ENCODE peak calls at places on chromosome X, in seven cellular contexts. Z is cardiac muscle cell, M is mesothelial cell of epicardium, P is upper lobe of left lung, J is nephron progenitor cell, L is IMR-90, N is suprapubic skin. F is an unnamed sample.

GRCh38 chrX:118761950-118762725 is 34.7 kb downstream of the IL13RA1 start:
- DNase-seq in J (no peak), P (no peak), Z (peak), L (no peak), N (no peak), M (no peak), F (no peak)

GRCh38 chrX:129908636-129909035 is 2.7 kb downstream of the UTP14A start:
- DNase-seq in P (no peak), J (no peak), N (no peak), L (no peak), Z (no peak), M (no peak), F (no peak)

GRCh38 chrX:48702032-48702431 is 5.5 kb downstream of the SUV39H1 start:
- DNase-seq in J (no peak), N (no peak), L (no peak), M (no peak), P (no peak), Z (no peak), F (no peak)

GRCh38 chrX:115233497-115234219 is at the start of gene LRCH2:
- DNase-seq in N (no peak), M (peak), Z (peak), P (peak), J (peak), L (peak), F (peak)

GRCh38 chrX:6095469-6095868 is 133.2 kb downstream of the NLGN4X start:
- DNase-seq in Z (no peak), M (no peak), P (no peak), N (no peak), L (no peak), J (no peak), F (no peak)

GRCh38 chrX:71475906-71476305 is 57.0 kb upstream of the OGT start:
- DNase-seq in M (no peak), Z (peak), J (no peak), N (no peak), P (no peak), L (no peak), F (no peak)

GRCh38 chrX:117707948-117708743 is 408.5 kb downstream of the KLHL13 start:
- DNase-seq in J (no peak), Z (no peak), L (no peak), N (no peak), P (no peak), M (no peak), F (no peak)

GRCh38 chrX:68995386-68995779 is 166.6 kb downstream of the EFNB1 start:
- DNase-seq in L (no peak), P (no peak), M (no peak), J (no peak), N (no peak), Z (no peak), F (no peak)

GRCh38 chrX:109840585-109840984 is 107.5 kb upstream of the ACSL4 start:
- DNase-seq in N (no peak), L (peak), P (no peak), Z (peak), J (no peak), M (no peak), F (peak)

GRCh38 chrX:100447563-100448397 is 37.7 kb upstream of the PCDH19 start:
- DNase-seq in L (peak), J (peak), N (no peak), M (no peak), Z (peak), P (no peak), F (peak)

GRCh38 chrX:44314259-44314734 is 29.2 kb downstream of the EFHC2 start:
- DNase-seq in J (no peak), Z (peak), M (no peak), L (peak), P (no peak), N (no peak), F (peak)

GRCh38 chrX:145751943-145752342 is 65.7 kb upstream of the SLITRK2 start:
- DNase-seq in N (no peak), L (no peak), Z (no peak), P (no peak), J (no peak), M (no peak), F (peak)

GRCh38 chrX:47864785-47865184 is 28.1 kb downstream of the ZNF81 start:
- DNase-seq in N (no peak), L (no peak), Z (peak), P (no peak), J (no peak), M (no peak), F (peak)

GRCh38 chrX:119067023-119067739 is 5.6 kb upstream of the CT47C1 start:
- DNase-seq in L (peak), Z (peak), P (no peak), M (no peak), J (peak), N (no peak), F (peak)

GRCh38 chrX:151902813-151903591 is 9.7 kb upstream of the MAGEA4 start:
- DNase-seq in L (peak), M (no peak), N (no peak), J (no peak), P (no peak), Z (peak), F (peak)

GRCh38 chrX:19824603-19825002 is 62.8 kb downstream of the SH3KBP1 start:
- DNase-seq in M (no peak), N (no peak), Z (no peak), J (no peak), P (no peak), L (peak), F (no peak)

GRCh38 chrX:152637649-152638442 is at the start of gene GABRQ:
- DNase-seq in M (peak), J (peak), P (peak), N (no peak), L (no peak), Z (peak), F (peak)

GRCh38 chrX:71976753-71977152 is 66.1 kb downstream of the NHSL2 start:
- DNase-seq in Z (peak), P (no peak), L (no peak), J (no peak), M (no peak), N (no peak), F (peak)

GRCh38 chrX:45184211-45184610 is 16.5 kb downstream of the DIPK2B start:
- DNase-seq in N (no peak), J (no peak), M (no peak), L (no peak), P (no peak), Z (no peak), F (no peak)

GRCh38 chrX:11530621-11531020 is 135.1 kb downstream of the ARHGAP6 start:
- DNase-seq in L (peak), P (no peak), Z (no peak), J (no peak), M (no peak), N (no peak), F (peak)

GRCh38 chrX:13373807-13374187 is 53.9 kb upstream of the ATXN3L start:
- DNase-seq in L (peak), M (no peak), Z (peak), N (no peak), J (no peak), P (no peak), F (peak)

GRCh38 chrX:56233682-56234081 is 1.5 kb downstream of the KLF8 start:
- DNase-seq in M (no peak), P (peak), Z (peak), N (peak), J (peak), L (no peak), F (peak)

GRCh38 chrX:107684956-107685385 is 56.7 kb downstream of the PRPS1 start:
- DNase-seq in Z (peak), M (no peak), N (peak), J (no peak), L (no peak), P (no peak), F (peak)

GRCh38 chrX:19839770-19840254 is 47.6 kb downstream of the SH3KBP1 start:
- DNase-seq in M (no peak), L (no peak), N (no peak), J (no peak), Z (no peak), P (no peak), F (no peak)

GRCh38 chrX:154120567-154120966 is 23.1 kb upstream of the MECP2 start:
- DNase-seq in J (no peak), L (no peak), P (no peak), M (no peak), Z (no peak), N (no peak), F (no peak)

GRCh38 chrX:154121961-154122360 is 22.1 kb upstream of the OPN1LW start:
- DNase-seq in J (no peak), L (no peak), M (no peak), N (no peak), P (no peak), Z (no peak), F (no peak)

GRCh38 chrX:154117566-154117965 is 20.0 kb upstream of the MECP2 start:
- DNase-seq in J (no peak), Z (no peak), N (no peak), L (no peak), M (no peak), P (no peak), F (no peak)

GRCh38 chrX:154123241-154124219 is 20.5 kb upstream of the OPN1LW start:
- DNase-seq in P (no peak), Z (peak), M (no peak), L (no peak), N (no peak), J (no peak), F (no peak)

GRCh38 chrX:154121207-154121606 is 22.8 kb upstream of the OPN1LW start:
- DNase-seq in Z (no peak), M (no peak), P (no peak), N (no peak), J (no peak), L (no peak), F (no peak)
- TF ChIP-seq CTCF in Z (no peak), M (no peak), P (no peak), N (no peak), J (no peak), L (no peak), F (no peak)

GRCh38 chrX:79515529-79515928 is 148.4 kb upstream of the ITM2A start:
- DNase-seq in M (no peak), N (no peak), P (no peak), J (no peak), L (no peak), Z (no peak), F (no peak)
- TF ChIP-seq CTCF in M (no peak), N (no peak), P (no peak), J (no peak), L (no peak), Z (no peak), F (no peak)

GRCh38 chrX:39611468-39611867 is 486.3 kb downstream of the BCOR start:
- DNase-seq in L (no peak), Z (no peak), M (no peak), P (no peak), N (no peak), J (no peak), F (no peak)

GRCh38 chrX:39613508-39613921 is 484.2 kb downstream of the BCOR start:
- DNase-seq in N (no peak), P (peak), L (no peak), M (peak), Z (peak), J (peak), F (peak)

GRCh38 chrX:39616098-39616729 is 481.5 kb downstream of the BCOR start:
- DNase-seq in J (no peak), Z (peak), L (no peak), N (no peak), M (no peak), P (no peak), F (no peak)

GRCh38 chrX:39614680-39614998 is 483.1 kb downstream of the BCOR start:
- DNase-seq in M (no peak), Z (no peak), P (no peak), J (no peak), L (no peak), N (no peak), F (no peak)

GRCh38 chrX:39613997-39614679 is 483.6 kb downstream of the BCOR start:
- DNase-seq in N (no peak), J (no peak), P (no peak), Z (no peak), M (no peak), L (no peak), F (no peak)
- TF ChIP-seq CTCF in N (no peak), J (no peak), P (no peak), Z (no peak), M (no peak), L (no peak), F (no peak)

GRCh38 chrX:134144231-134144630 is 92.8 kb upstream of the CCDC160 start:
- DNase-seq in L (peak), J (no peak), Z (peak), N (no peak), P (no peak), M (no peak), F (no peak)
- TF ChIP-seq CTCF in L (peak), J (peak), Z (peak), N (no peak), P (no peak), M (peak), F (peak)

GRCh38 chrX:79530310-79531108 is 163.4 kb upstream of the ITM2A start:
- DNase-seq in P (peak), Z (no peak), N (no peak), J (no peak), L (no peak), M (no peak), F (no peak)

GRCh38 chrX:79524642-79525041 is 157.5 kb upstream of the ITM2A start:
- DNase-seq in L (no peak), Z (no peak), N (no peak), J (no peak), P (no peak), M (no peak), F (peak)
- TF ChIP-seq CTCF in L (peak), Z (no peak), N (no peak), J (no peak), P (no peak), M (no peak), F (peak)

F was measured in cardiac fibroblast.